ENCODE peak calls at places on chromosomes 12 and 14, in five cellular contexts. One of them, this sample, is unnamed.
A peak's percentile ranks its signal among the peaks of the same experiment; 100 is the strongest.

GRCh38 chr14:93331375-93332031 is 1.3 kb downstream of the BTBD7 start:
- DNase-seq in K562: no peak
- DNase-seq in HepG2: no peak
- DNase-seq in H1: no peak
- DNase-seq in GM12878: no peak
- DNase-seq in this sample: no peak

GRCh38 chr12:122851820-122852219 is 16.6 kb downstream of the HIP1R start:
- DNase-seq in K562: no peak
- DNase-seq in HepG2: no peak
- DNase-seq in H1: no peak
- DNase-seq in GM12878: no peak
- DNase-seq in this sample: no peak

GRCh38 chr12:47135578-47135977 is 55.8 kb upstream of the AMIGO2 start:
- DNase-seq in K562: no peak
- DNase-seq in HepG2: no peak
- DNase-seq in H1: no peak
- DNase-seq in GM12878: no peak
- DNase-seq in this sample: no peak

GRCh38 chr12:66405395-66405794 is 103.1 kb downstream of the HELB start:
- DNase-seq in K562: no peak
- DNase-seq in HepG2: no peak
- DNase-seq in H1: no peak
- DNase-seq in GM12878: no peak
- DNase-seq in this sample: no peak

GRCh38 chr12:121649403-121649802 is 20.1 kb downstream of the MORN3 start:
- DNase-seq in K562: peak; percentile 5
- DNase-seq in HepG2: no peak
- DNase-seq in H1: no peak
- DNase-seq in GM12878: no peak
- DNase-seq in this sample: no peak

GRCh38 chr14:22976620-22977433 is 5.5 kb downstream of the AJUBA start:
- DNase-seq in K562: peak; percentile 47
- DNase-seq in HepG2: peak; percentile 99
- DNase-seq in H1: no peak
- DNase-seq in GM12878: no peak
- DNase-seq in this sample: no peak

GRCh38 chr12:3698218-3698974 is 54.5 kb downstream of the CRACR2A start:
- DNase-seq in K562: no peak
- DNase-seq in HepG2: no peak
- DNase-seq in H1: no peak
- DNase-seq in GM12878: no peak
- DNase-seq in this sample: no peak

GRCh38 chr14:78141590-78141989 is 28.6 kb upstream of the NRXN3 start:
- DNase-seq in K562: no peak
- DNase-seq in HepG2: no peak
- DNase-seq in H1: no peak
- DNase-seq in GM12878: no peak
- DNase-seq in this sample: no peak

GRCh38 chr12:72133497-72134055 is 138.6 kb upstream of the TRHDE start:
- DNase-seq in K562: no peak
- DNase-seq in HepG2: no peak
- DNase-seq in H1: no peak
- DNase-seq in GM12878: no peak
- DNase-seq in this sample: no peak

GRCh38 chr12:127774828-127775227 is 492.1 kb upstream of the TMEM132C start:
- DNase-seq in K562: no peak
- DNase-seq in HepG2: no peak
- DNase-seq in H1: no peak
- DNase-seq in GM12878: no peak
- DNase-seq in this sample: no peak

GRCh38 chr14:51517116-51517515 is 134.6 kb upstream of the FRMD6 start:
- DNase-seq in K562: no peak
- DNase-seq in HepG2: no peak
- DNase-seq in H1: no peak
- DNase-seq in GM12878: no peak
- DNase-seq in this sample: no peak

GRCh38 chr14:34029921-34030334 is 79.1 kb upstream of the EGLN3 start:
- DNase-seq in K562: peak; percentile 51
- DNase-seq in HepG2: no peak
- DNase-seq in H1: no peak
- DNase-seq in GM12878: no peak
- DNase-seq in this sample: peak; percentile 14

GRCh38 chr12:31524791-31525495 is 66.0 kb downstream of the DENND5B start:
- DNase-seq in K562: no peak
- DNase-seq in HepG2: no peak
- DNase-seq in H1: no peak
- DNase-seq in GM12878: peak; percentile 67
- DNase-seq in this sample: no peak

GRCh38 chr14:53278602-53279506 is 125.7 kb upstream of the DDHD1 start:
- DNase-seq in K562: no peak
- DNase-seq in HepG2: peak; percentile 62
- DNase-seq in H1: no peak
- DNase-seq in GM12878: no peak
- DNase-seq in this sample: no peak

GRCh38 chr12:6345319-6346071 is 3.6 kb upstream of the TNFRSF1A start:
- DNase-seq in K562: peak; percentile 58
- DNase-seq in HepG2: peak; percentile 84
- DNase-seq in H1: no peak
- DNase-seq in GM12878: no peak
- DNase-seq in this sample: no peak

GRCh38 chr14:74636424-74637183 is 24.6 kb upstream of the LTBP2 start:
- DNase-seq in K562: no peak
- DNase-seq in HepG2: no peak
- DNase-seq in H1: no peak
- DNase-seq in GM12878: no peak
- DNase-seq in this sample: no peak

GRCh38 chr14:70654609-70655008 is 12.9 kb downstream of the TTC9 start:
- DNase-seq in K562: no peak
- DNase-seq in HepG2: no peak
- DNase-seq in H1: no peak
- DNase-seq in GM12878: peak; percentile 69
- DNase-seq in this sample: no peak

GRCh38 chr14:99838555-99839193 is 45.5 kb downstream of the EML1 start:
- DNase-seq in K562: no peak
- DNase-seq in HepG2: peak; percentile 84
- DNase-seq in H1: no peak
- DNase-seq in GM12878: no peak
- DNase-seq in this sample: peak; percentile 58

GRCh38 chr12:65740873-65741600 is 83.2 kb upstream of the HMGA2 start:
- DNase-seq in K562: peak; percentile 84
- DNase-seq in HepG2: peak; percentile 69
- DNase-seq in H1: no peak
- DNase-seq in GM12878: no peak
- DNase-seq in this sample: peak; percentile 97

GRCh38 chr12:56071648-56072047 is 8.3 kb upstream of the ERBB3 start:
- DNase-seq in K562: no peak
- DNase-seq in HepG2: peak; percentile 56
- DNase-seq in H1: no peak
- DNase-seq in GM12878: no peak
- DNase-seq in this sample: no peak
- TF ChIP-seq CREB1 in K562: no peak
- TF ChIP-seq CREB1 in HepG2: no peak
- TF ChIP-seq CREB1 in H1: no peak
- TF ChIP-seq CREB1 in GM12878: no peak
- TF ChIP-seq CREB1 in this sample: no peak

GRCh38 chr12:120367252-120367923 is 1.6 kb downstream of the MSI1 start:
- DNase-seq in K562: peak; percentile 41
- DNase-seq in HepG2: no peak
- DNase-seq in H1: no peak
- DNase-seq in GM12878: no peak
- DNase-seq in this sample: peak; percentile 65

GRCh38 chr12:120369476-120370342 is 745 bp upstream of the MSI1 start:
- DNase-seq in K562: no peak
- DNase-seq in HepG2: no peak
- DNase-seq in H1: no peak
- DNase-seq in GM12878: no peak
- DNase-seq in this sample: no peak

GRCh38 chr12:120367924-120368788 is 808 bp downstream of the MSI1 start:
- DNase-seq in K562: peak; percentile 54
- DNase-seq in HepG2: no peak
- DNase-seq in H1: no peak
- DNase-seq in GM12878: no peak
- DNase-seq in this sample: peak; percentile 36

GRCh38 chr12:120370343-120371243 is 1.6 kb upstream of the MSI1 start:
- DNase-seq in K562: no peak
- DNase-seq in HepG2: no peak
- DNase-seq in H1: no peak
- DNase-seq in GM12878: no peak
- DNase-seq in this sample: no peak

GRCh38 chr12:120368789-120369475 is at the start of gene MSI1:
- DNase-seq in K562: peak; percentile 67
- DNase-seq in HepG2: no peak
- DNase-seq in H1: no peak
- DNase-seq in GM12878: no peak
- DNase-seq in this sample: peak; percentile 38
- TF ChIP-seq SP1 in K562: no peak
- TF ChIP-seq SP1 in HepG2: no peak
- TF ChIP-seq SP1 in H1: no peak
- TF ChIP-seq SP1 in GM12878: no peak
- TF ChIP-seq SP1 in this sample: no peak

DNA sequence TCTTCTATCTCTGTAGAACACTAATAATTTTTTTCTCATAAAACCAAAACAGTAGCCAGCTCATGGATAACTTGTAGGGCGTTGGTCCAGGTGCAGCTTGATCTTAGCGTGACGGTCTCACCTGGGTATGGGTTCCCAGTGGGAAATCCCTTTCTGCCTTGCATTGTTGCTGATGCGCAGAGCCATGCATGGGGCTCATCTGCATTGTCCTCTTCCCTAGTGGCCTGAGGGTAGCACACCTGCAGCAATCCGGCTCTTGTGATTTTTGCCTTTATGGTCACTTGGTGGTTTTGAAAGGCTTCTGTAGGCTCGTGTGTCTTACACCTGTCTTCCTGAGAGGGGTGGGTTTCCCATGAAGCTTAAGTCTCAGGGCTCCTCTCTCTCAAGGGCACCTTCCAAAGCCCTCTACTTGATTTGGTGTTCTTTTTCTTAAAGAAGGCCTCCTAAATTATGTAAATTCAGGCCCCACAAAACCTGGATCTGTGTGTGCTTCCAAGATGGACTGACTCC is 130.6 kb downstream of the PRKCH start:
- DNase-seq in K562: no peak
- DNase-seq in HepG2: no peak
- DNase-seq in H1: no peak
- DNase-seq in GM12878: no peak
- DNase-seq in this sample: no peak
- TF ChIP-seq ATF3 in K562: no peak
- TF ChIP-seq ATF3 in HepG2: no peak
- TF ChIP-seq ATF3 in H1: no peak
- TF ChIP-seq ATF3 in GM12878: no peak
- TF ChIP-seq ATF3 in this sample: no peak

GRCh38 chr14:68792830-68793733 is at the start of gene ZFP36L1:
- DNase-seq in K562: peak; percentile 83
- DNase-seq in HepG2: peak; percentile 89
- DNase-seq in H1: peak; percentile 89
- DNase-seq in GM12878: peak; percentile 85
- DNase-seq in this sample: peak; percentile 93
- TF ChIP-seq CREB1 in K562: peak; percentile 65
- TF ChIP-seq CREB1 in HepG2: peak; percentile 99
- TF ChIP-seq CREB1 in H1: peak; percentile 91
- TF ChIP-seq CREB1 in GM12878: no peak
- TF ChIP-seq CREB1 in this sample: no peak

GRCh38 chr14:54567634-54568561 is 970 bp downstream of the SAMD4A start:
- DNase-seq in K562: peak; percentile 21
- DNase-seq in HepG2: peak; percentile 14
- DNase-seq in H1: no peak
- DNase-seq in GM12878: no peak
- DNase-seq in this sample: peak; percentile 72

GRCh38 chr14:54570651-54571415 is 3.9 kb downstream of the SAMD4A start:
- DNase-seq in K562: no peak
- DNase-seq in HepG2: no peak
- DNase-seq in H1: no peak
- DNase-seq in GM12878: no peak
- DNase-seq in this sample: no peak

GRCh38 chr14:54567224-54567633 is 301 bp downstream of the SAMD4A start:
- DNase-seq in K562: no peak
- DNase-seq in HepG2: no peak
- DNase-seq in H1: no peak
- DNase-seq in GM12878: no peak
- DNase-seq in this sample: peak; percentile 54

GRCh38 chr14:54570047-54570446 is 3.1 kb downstream of the SAMD4A start:
- DNase-seq in K562: no peak
- DNase-seq in HepG2: no peak
- DNase-seq in H1: no peak
- DNase-seq in GM12878: no peak
- DNase-seq in this sample: no peak

GRCh38 chr14:54568821-54569591 is 2.1 kb downstream of the SAMD4A start:
- DNase-seq in K562: no peak
- DNase-seq in HepG2: peak; percentile 31
- DNase-seq in H1: no peak
- DNase-seq in GM12878: no peak
- DNase-seq in this sample: no peak
- TF ChIP-seq SP1 in K562: no peak
- TF ChIP-seq SP1 in HepG2: no peak
- TF ChIP-seq SP1 in H1: no peak
- TF ChIP-seq SP1 in GM12878: no peak
- TF ChIP-seq SP1 in this sample: no peak

GRCh38 chr14:66476964-66477363 is 9.2 kb upstream of the CCDC196 start:
- DNase-seq in K562: peak; percentile 8
- DNase-seq in HepG2: no peak
- DNase-seq in H1: no peak
- DNase-seq in GM12878: no peak
- DNase-seq in this sample: no peak
- TF ChIP-seq ATF3 in K562: no peak
- TF ChIP-seq ATF3 in HepG2: no peak
- TF ChIP-seq ATF3 in H1: no peak
- TF ChIP-seq ATF3 in GM12878: no peak
- TF ChIP-seq ATF3 in this sample: no peak

This sample was measured in WTC11.